ENCODE peak calls at places on chromosomes 13 and 19, in five cellular contexts. One of them, this sample, is unnamed.

GRCh38 chr19:54183431-54183830 is 5.9 kb downstream of the MBOAT7 start:
- DNase-seq in esophagus muscularis mucosa: no peak
- DNase-seq in mucosa of descending colon: no peak
- DNase-seq in heart left ventricle: no peak
- DNase-seq in psoas muscle: peak; percentile 44
- DNase-seq in this sample: no peak

GRCh38 chr13:45162821-45163220 is 38.0 kb downstream of the KCTD4 start:
- DNase-seq in esophagus muscularis mucosa: no peak
- DNase-seq in mucosa of descending colon: no peak
- DNase-seq in heart left ventricle: no peak
- DNase-seq in psoas muscle: no peak
- DNase-seq in this sample: no peak

GRCh38 chr13:51542358-51542972 is 41.8 kb upstream of the WDFY2 start:
- DNase-seq in esophagus muscularis mucosa: no peak
- DNase-seq in mucosa of descending colon: no peak
- DNase-seq in heart left ventricle: no peak
- DNase-seq in psoas muscle: no peak
- DNase-seq in this sample: peak; percentile 21

GRCh38 chr19:50392759-50393158 is 8.6 kb downstream of the POLD1 start:
- DNase-seq in esophagus muscularis mucosa: no peak
- DNase-seq in mucosa of descending colon: no peak
- DNase-seq in heart left ventricle: no peak
- DNase-seq in psoas muscle: no peak
- DNase-seq in this sample: no peak

GRCh38 chr19:34639491-34640085 is 37.4 kb downstream of the SCGB2B2 start:
- DNase-seq in esophagus muscularis mucosa: no peak
- DNase-seq in mucosa of descending colon: peak; percentile 69
- DNase-seq in heart left ventricle: peak; percentile 37
- DNase-seq in psoas muscle: no peak
- DNase-seq in this sample: peak; percentile 73

GRCh38 chr19:41248895-41249294 is 15.3 kb upstream of the HNRNPUL1 start:
- DNase-seq in esophagus muscularis mucosa: no peak
- DNase-seq in mucosa of descending colon: no peak
- DNase-seq in heart left ventricle: no peak
- DNase-seq in psoas muscle: no peak
- DNase-seq in this sample: no peak

GRCh38 chr13:44307255-44307654 is 66.4 kb upstream of the SERP2 start:
- DNase-seq in esophagus muscularis mucosa: no peak
- DNase-seq in mucosa of descending colon: no peak
- DNase-seq in heart left ventricle: no peak
- DNase-seq in psoas muscle: no peak
- DNase-seq in this sample: no peak

GRCh38 chr19:1618157-1619093 is 13.2 kb upstream of the UQCR11 start:
- DNase-seq in esophagus muscularis mucosa: no peak
- DNase-seq in mucosa of descending colon: peak; percentile 66
- DNase-seq in heart left ventricle: no peak
- DNase-seq in psoas muscle: no peak
- DNase-seq in this sample: peak; percentile 66

GRCh38 chr13:59914556-59914955 is 249.2 kb downstream of the DIAPH3 start:
- DNase-seq in esophagus muscularis mucosa: no peak
- DNase-seq in mucosa of descending colon: no peak
- DNase-seq in heart left ventricle: no peak
- DNase-seq in psoas muscle: no peak
- DNase-seq in this sample: no peak

GRCh38 chr19:41111750-41112295 is 2.4 kb upstream of the CYP2F1 start:
- DNase-seq in esophagus muscularis mucosa: no peak
- DNase-seq in mucosa of descending colon: no peak
- DNase-seq in heart left ventricle: no peak
- DNase-seq in psoas muscle: no peak
- DNase-seq in this sample: no peak

GRCh38 chr19:18340237-18340989 is at the start of gene PGPEP1:
- DNase-seq in esophagus muscularis mucosa: no peak
- DNase-seq in mucosa of descending colon: peak; percentile 88
- DNase-seq in heart left ventricle: peak; percentile 89
- DNase-seq in psoas muscle: peak; percentile 84
- DNase-seq in this sample: peak; percentile 81

GRCh38 chr13:80408270-80408669 is 67.3 kb upstream of the SPRY2 start:
- DNase-seq in esophagus muscularis mucosa: no peak
- DNase-seq in mucosa of descending colon: no peak
- DNase-seq in heart left ventricle: no peak
- DNase-seq in psoas muscle: no peak
- DNase-seq in this sample: no peak

GRCh38 chr19:43984687-43985000 is 656 bp downstream of the ZNF155 start:
- DNase-seq in esophagus muscularis mucosa: no peak
- DNase-seq in mucosa of descending colon: no peak
- DNase-seq in heart left ventricle: no peak
- DNase-seq in psoas muscle: no peak
- DNase-seq in this sample: peak; percentile 7

GRCh38 chr19:56404705-56405056 is 549 bp downstream of the ZNF583 start:
- DNase-seq in esophagus muscularis mucosa: no peak
- DNase-seq in mucosa of descending colon: no peak
- DNase-seq in heart left ventricle: no peak
- DNase-seq in psoas muscle: no peak
- DNase-seq in this sample: no peak

GRCh38 chr19:7534531-7534980 is 961 bp upstream of the PNPLA6 start:
- DNase-seq in esophagus muscularis mucosa: peak; percentile 95
- DNase-seq in mucosa of descending colon: peak; percentile 62
- DNase-seq in heart left ventricle: peak; percentile 72
- DNase-seq in psoas muscle: peak; percentile 71
- DNase-seq in this sample: peak; percentile 45

GRCh38 chr13:26529441-26529840 is 28.0 kb upstream of the WASF3 start:
- DNase-seq in esophagus muscularis mucosa: no peak
- DNase-seq in mucosa of descending colon: peak; percentile 74
- DNase-seq in heart left ventricle: no peak
- DNase-seq in psoas muscle: no peak
- DNase-seq in this sample: peak; percentile 8

DNA sequence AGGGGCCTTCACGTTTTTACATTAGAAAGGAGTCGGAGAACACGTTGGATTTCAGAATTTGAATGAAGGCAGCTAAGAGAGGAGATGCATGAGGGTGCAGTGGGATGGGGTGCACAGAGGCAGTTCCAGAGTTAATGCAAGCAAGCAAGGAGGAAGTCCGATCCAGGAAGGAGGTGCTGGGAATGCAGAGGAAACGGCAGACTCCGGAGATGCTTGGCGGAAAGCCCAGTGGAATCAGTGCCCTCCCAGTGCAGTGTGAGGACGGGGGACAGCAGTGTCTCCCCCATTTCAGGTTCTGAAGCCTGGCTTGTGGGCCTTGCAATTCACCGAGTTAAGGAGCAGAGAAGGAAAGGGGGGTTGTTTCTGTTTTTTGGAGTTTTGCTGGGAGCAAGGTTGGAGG is 100.4 kb downstream of the COL4A2 start:
- DNase-seq in esophagus muscularis mucosa: no peak
- DNase-seq in mucosa of descending colon: no peak
- DNase-seq in heart left ventricle: no peak
- DNase-seq in psoas muscle: no peak
- DNase-seq in this sample: no peak
- H3K4me1 ChIP-seq in esophagus muscularis mucosa: peaks cover 96% of the 10 kb centered on the region
- H3K4me1 ChIP-seq in mucosa of descending colon: peaks cover 3% of the 10 kb centered on the region
- H3K4me1 ChIP-seq in heart left ventricle: peaks cover 51% of the 10 kb centered on the region
- H3K4me1 ChIP-seq in psoas muscle: peaks cover 26% of the 10 kb centered on the region
- H3K4me1 ChIP-seq in this sample: peaks cover 15% of the 10 kb centered on the region

GRCh38 chr19:22515435-22515834 is 93.3 kb upstream of the ZNF98 start:
- DNase-seq in esophagus muscularis mucosa: no peak
- DNase-seq in mucosa of descending colon: no peak
- DNase-seq in heart left ventricle: no peak
- DNase-seq in psoas muscle: no peak
- DNase-seq in this sample: no peak

GRCh38 chr19:22517496-22518411 is 95.6 kb upstream of the ZNF98 start:
- DNase-seq in esophagus muscularis mucosa: no peak
- DNase-seq in mucosa of descending colon: no peak
- DNase-seq in heart left ventricle: no peak
- DNase-seq in psoas muscle: no peak
- DNase-seq in this sample: no peak

GRCh38 chr19:22523940-22524339 is 101.8 kb upstream of the ZNF98 start:
- DNase-seq in esophagus muscularis mucosa: no peak
- DNase-seq in mucosa of descending colon: no peak
- DNase-seq in heart left ventricle: no peak
- DNase-seq in psoas muscle: no peak
- DNase-seq in this sample: no peak

GRCh38 chr19:22519152-22519551 is 97.0 kb upstream of the ZNF98 start:
- DNase-seq in esophagus muscularis mucosa: no peak
- DNase-seq in mucosa of descending colon: no peak
- DNase-seq in heart left ventricle: no peak
- DNase-seq in psoas muscle: no peak
- DNase-seq in this sample: no peak
- H3K9me3 ChIP-seq in esophagus muscularis mucosa: peaks cover 20% of the 10 kb centered on the region
- H3K9me3 ChIP-seq in mucosa of descending colon: peaks cover 78% of the 10 kb centered on the region
- H3K9me3 ChIP-seq in heart left ventricle: no peaks in the 10 kb centered on the region
- H3K9me3 ChIP-seq in psoas muscle: no peaks in the 10 kb centered on the region
- H3K9me3 ChIP-seq in this sample: peaks cover 26% of the 10 kb centered on the region

DNA sequence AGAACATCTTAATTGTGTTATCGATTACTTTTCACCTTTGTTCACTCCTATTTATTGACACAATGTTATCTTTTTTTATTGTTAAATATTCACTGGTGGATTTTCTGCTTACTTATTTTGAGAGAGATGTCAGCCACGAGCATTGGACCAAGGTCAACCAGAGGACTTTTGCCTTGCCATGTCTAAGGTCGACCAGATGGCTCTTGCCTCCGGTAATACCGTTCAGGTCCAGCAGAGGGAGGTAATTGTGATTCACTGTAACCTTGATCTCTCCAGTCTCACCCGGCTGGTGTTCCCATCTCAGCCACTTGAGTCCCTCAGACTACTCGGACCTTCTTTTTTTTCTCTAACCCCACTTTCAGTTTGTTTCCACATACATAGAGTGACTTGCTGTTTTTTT is 1438.1 kb downstream of the UQCRFS1 start:
- DNase-seq in esophagus muscularis mucosa: no peak
- DNase-seq in mucosa of descending colon: no peak
- DNase-seq in heart left ventricle: no peak
- DNase-seq in psoas muscle: no peak
- DNase-seq in this sample: no peak
- H3K4me1 ChIP-seq in esophagus muscularis mucosa: no peaks in the 10 kb centered on the region
- H3K4me1 ChIP-seq in mucosa of descending colon: no peaks in the 10 kb centered on the region
- H3K4me1 ChIP-seq in heart left ventricle: no peaks in the 10 kb centered on the region
- H3K4me1 ChIP-seq in psoas muscle: no peaks in the 10 kb centered on the region
- H3K4me1 ChIP-seq in this sample: no peaks in the 10 kb centered on the region

DNA sequence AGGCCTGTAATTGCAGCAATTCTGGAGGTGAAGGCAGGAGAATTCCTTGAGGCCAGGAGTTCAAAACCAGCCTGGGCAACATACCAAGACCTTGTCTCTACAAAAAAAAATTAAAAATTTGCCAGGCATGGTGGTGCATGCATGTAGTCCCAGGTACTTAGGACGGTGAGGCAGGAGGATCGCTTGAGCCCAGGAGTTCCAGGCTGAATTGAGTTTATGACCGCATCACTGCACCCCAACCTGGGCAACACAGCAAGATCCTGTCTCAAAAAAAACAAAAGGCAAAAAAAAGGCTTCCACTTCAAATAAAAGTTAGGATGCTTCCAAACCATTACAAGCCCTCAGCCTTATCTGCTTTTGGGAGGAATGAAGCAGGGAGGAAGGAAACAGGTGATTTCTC is 5.2 kb downstream of the ZNF577 start:
- DNase-seq in esophagus muscularis mucosa: no peak
- DNase-seq in mucosa of descending colon: no peak
- DNase-seq in heart left ventricle: no peak
- DNase-seq in psoas muscle: no peak
- DNase-seq in this sample: no peak
- H3K9me3 ChIP-seq in esophagus muscularis mucosa: no peaks in the 10 kb centered on the region
- H3K9me3 ChIP-seq in mucosa of descending colon: peaks cover 93% of the 10 kb centered on the region
- H3K9me3 ChIP-seq in heart left ventricle: no peaks in the 10 kb centered on the region
- H3K9me3 ChIP-seq in psoas muscle: peaks cover 23% of the 10 kb centered on the region
- H3K9me3 ChIP-seq in this sample: no peaks in the 10 kb centered on the region

GRCh38 chr19:4064551-4065260 is 2.0 kb downstream of the ZBTB7A start:
- DNase-seq in esophagus muscularis mucosa: no peak
- DNase-seq in mucosa of descending colon: peak; percentile 68
- DNase-seq in heart left ventricle: peak; percentile 79
- DNase-seq in psoas muscle: peak; percentile 85
- DNase-seq in this sample: peak; percentile 60
- H3K4me1 ChIP-seq in esophagus muscularis mucosa: peaks cover 66% of the 10 kb centered on the region
- H3K4me1 ChIP-seq in mucosa of descending colon: peaks cover 43% of the 10 kb centered on the region
- H3K4me1 ChIP-seq in heart left ventricle: peaks cover 40% of the 10 kb centered on the region
- H3K4me1 ChIP-seq in psoas muscle: peaks cover 45% of the 10 kb centered on the region
- H3K4me1 ChIP-seq in this sample: peaks cover 58% of the 10 kb centered on the region

GRCh38 chr19:11611730-11612129 is 14.4 kb downstream of the ZNF627 start:
- DNase-seq in esophagus muscularis mucosa: no peak
- DNase-seq in mucosa of descending colon: no peak
- DNase-seq in heart left ventricle: no peak
- DNase-seq in psoas muscle: no peak
- DNase-seq in this sample: no peak
- H3K9me3 ChIP-seq in esophagus muscularis mucosa: peaks cover 3% of the 10 kb centered on the region
- H3K9me3 ChIP-seq in mucosa of descending colon: peaks cover 6% of the 10 kb centered on the region
- H3K9me3 ChIP-seq in heart left ventricle: no peaks in the 10 kb centered on the region
- H3K9me3 ChIP-seq in psoas muscle: peaks cover 8% of the 10 kb centered on the region
- H3K9me3 ChIP-seq in this sample: no peaks in the 10 kb centered on the region

DNA sequence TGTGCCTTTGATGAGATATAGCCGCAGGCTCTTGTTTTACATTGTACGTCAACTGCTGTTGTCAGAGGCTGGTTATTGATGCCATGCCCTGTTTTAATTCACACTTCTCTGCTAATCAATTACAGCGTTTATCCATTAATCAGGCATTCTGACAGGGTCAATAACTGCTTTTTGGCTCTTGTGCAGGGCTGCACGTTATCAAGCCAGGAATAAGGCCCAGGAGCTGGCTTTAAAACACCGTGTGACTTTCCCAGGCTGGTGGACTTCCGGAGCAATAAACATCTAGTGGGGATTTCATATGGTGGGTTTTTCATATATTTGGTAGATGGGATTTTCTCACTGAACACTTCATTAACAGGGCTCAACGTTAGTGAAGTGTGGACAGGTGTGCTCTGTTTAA is 221.7 kb downstream of the TM9SF2 start:
- DNase-seq in esophagus muscularis mucosa: no peak
- DNase-seq in mucosa of descending colon: no peak
- DNase-seq in heart left ventricle: no peak
- DNase-seq in psoas muscle: no peak
- DNase-seq in this sample: peak; percentile 15
- H3K4me1 ChIP-seq in esophagus muscularis mucosa: no peaks in the 10 kb centered on the region
- H3K4me1 ChIP-seq in mucosa of descending colon: no peaks in the 10 kb centered on the region
- H3K4me1 ChIP-seq in heart left ventricle: no peaks in the 10 kb centered on the region
- H3K4me1 ChIP-seq in psoas muscle: no peaks in the 10 kb centered on the region
- H3K4me1 ChIP-seq in this sample: peaks cover 14% of the 10 kb centered on the region

DNA sequence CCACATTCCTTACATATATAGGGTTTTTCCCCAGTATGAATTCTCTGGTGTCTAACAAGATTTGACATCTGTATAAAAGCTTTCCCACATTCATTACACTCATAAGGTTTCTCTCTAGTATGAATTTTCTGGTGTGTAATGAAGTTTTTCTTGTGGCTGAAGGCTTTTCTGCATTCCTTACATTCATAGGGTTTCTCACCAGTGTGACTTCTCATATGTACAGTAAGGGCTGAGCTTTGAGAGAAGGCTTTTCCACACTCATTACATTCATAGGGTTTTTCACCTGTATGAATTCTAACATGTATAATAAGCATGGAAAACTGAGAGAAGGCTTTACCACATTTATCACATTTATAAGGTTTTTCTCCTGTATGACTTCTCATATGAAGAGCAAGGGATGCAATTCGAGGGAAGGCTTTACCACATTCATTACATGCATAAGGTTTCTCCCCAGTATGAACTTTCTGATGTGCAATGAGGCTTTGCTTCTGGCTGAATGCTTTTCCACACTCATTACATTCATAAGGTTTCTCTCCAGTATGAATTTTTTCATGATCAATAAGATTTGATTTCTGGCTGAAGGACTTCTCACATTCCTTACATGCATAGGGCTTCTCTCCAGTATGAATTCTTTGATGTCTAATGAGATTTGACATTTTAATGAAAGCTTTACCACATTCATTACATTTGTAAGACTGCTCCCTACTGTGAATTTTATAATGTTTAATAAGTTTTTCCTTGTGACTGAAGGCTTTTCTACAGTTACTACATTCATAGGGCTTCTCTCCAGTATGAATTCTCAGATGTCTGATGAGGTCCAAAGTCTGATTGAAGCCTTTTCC is 42.6 kb downstream of the ZNF527 start:
- DNase-seq in esophagus muscularis mucosa: no peak
- DNase-seq in mucosa of descending colon: no peak
- DNase-seq in heart left ventricle: no peak
- DNase-seq in psoas muscle: no peak
- DNase-seq in this sample: no peak
- H3K9me3 ChIP-seq in esophagus muscularis mucosa: peaks cover 100% of the 10 kb centered on the region
- H3K9me3 ChIP-seq in mucosa of descending colon: peaks cover 100% of the 10 kb centered on the region
- H3K9me3 ChIP-seq in heart left ventricle: peaks cover 16% of the 10 kb centered on the region
- H3K9me3 ChIP-seq in psoas muscle: peaks cover 97% of the 10 kb centered on the region
- H3K9me3 ChIP-seq in this sample: no peaks in the 10 kb centered on the region